ENCODE peak calls at places on chromosomes 12 and 14, in five cellular contexts. H is stomach, W is heart left ventricle, L is HepG2, M is neural progenitor cell. V is an unnamed sample.

GRCh38 chr12:47776471-47777143 is 3.6 kb downstream of the SLC48A1 start:
- DNase-seq in H (no peak), W (peak; percentile 47), L (no peak), M (no peak), V (no peak)

GRCh38 chr12:79834712-79835376 is 100.1 kb downstream of the PPP1R12A start:
- DNase-seq in H (no peak), W (no peak), L (no peak), M (no peak), V (no peak)

GRCh38 chr14:20820063-20820904 is 17.6 kb upstream of the RNASE1 start:
- DNase-seq in H (no peak), W (no peak), L (no peak), M (peak; percentile 77), V (no peak)

GRCh38 chr12:89968151-89968699 is 259.6 kb upstream of the ATP2B1 start:
- DNase-seq in H (no peak), W (no peak), L (no peak), M (no peak), V (no peak)

GRCh38 chr12:75859868-75860267 is 171.7 kb downstream of the PHLDA1 start:
- DNase-seq in H (no peak), W (no peak), L (no peak), M (no peak), V (no peak)

GRCh38 chr12:9163392-9163791 is 44.8 kb downstream of the PZP start:
- DNase-seq in H (no peak), W (no peak), L (peak; percentile 12), M (no peak), V (no peak)

GRCh38 chr12:57810450-57810849 is 8.1 kb downstream of the AVIL start:
- DNase-seq in H (no peak), W (no peak), L (no peak), M (no peak), V (no peak)

GRCh38 chr12:19771858-19772257 is 332.6 kb downstream of the AEBP2 start:
- DNase-seq in H (no peak), W (no peak), L (no peak), M (no peak), V (no peak)

GRCh38 chr14:81990312-81990761 is 456.7 kb upstream of the SEL1L start:
- DNase-seq in H (peak; percentile 45), W (no peak), L (peak; percentile 33), M (peak; percentile 63), V (no peak)

GRCh38 chr12:116924558-116925453 is 14.1 kb downstream of the FBXW8 start:
- DNase-seq in H (no peak), W (no peak), L (peak; percentile 51), M (no peak), V (no peak)

GRCh38 chr14:69703047-69704046 is 63.6 kb upstream of the SRSF5 start:
- DNase-seq in H (no peak), W (no peak), L (peak; percentile 61), M (no peak), V (no peak)

GRCh38 chr14:77086017-77086727 is 11.9 kb upstream of the CIPC start:
- DNase-seq in H (no peak), W (no peak), L (peak; percentile 25), M (peak; percentile 62), V (no peak)

GRCh38 chr14:101709962-101710891 is 51.3 kb upstream of the PPP2R5C start:
- DNase-seq in H (peak; percentile 44), W (no peak), L (peak; percentile 39), M (no peak), V (no peak)

GRCh38 chr12:47770086-47770726 is 2.8 kb upstream of the SLC48A1 start:
- DNase-seq in H (no peak), W (no peak), L (peak; percentile 35), M (no peak), V (no peak)

GRCh38 chr14:62003701-62004100 is 241.5 kb downstream of the SNAPC1 start:
- DNase-seq in H (no peak), W (no peak), L (no peak), M (no peak), V (no peak)

GRCh38 chr14:55794655-55795583 is 214.9 kb downstream of the KTN1 start:
- DNase-seq in H (no peak), W (no peak), L (no peak), M (no peak), V (no peak)

GRCh38 chr12:27868165-27868564 is 88.1 kb upstream of the MANSC4 start:
- DNase-seq in H (no peak), W (no peak), L (no peak), M (no peak), V (no peak)

GRCh38 chr12:101010881-101011280 is 199.2 kb downstream of the SLC5A8 start:
- DNase-seq in H (no peak), W (no peak), L (no peak), M (no peak), V (no peak)

GRCh38 chr12:54390668-54391551 is 6.4 kb upstream of the ZNF385A start:
- DNase-seq in H (peak; percentile 58), W (peak; percentile 71), L (no peak), M (peak; percentile 90), V (peak; percentile 27)

GRCh38 chr12:80756875-80757274 is 40.2 kb downstream of the MYF5 start:
- DNase-seq in H (no peak), W (no peak), L (no peak), M (no peak), V (no peak)

GRCh38 chr12:44709166-44709565 is 166.9 kb downstream of the NELL2 start:
- DNase-seq in H (no peak), W (no peak), L (no peak), M (no peak), V (no peak)

GRCh38 chr14:66403183-66403582 is 83.0 kb upstream of the CCDC196 start:
- DNase-seq in H (no peak), W (no peak), L (peak; percentile 40), M (peak; percentile 13), V (no peak)

GRCh38 chr12:131153956-131154355 is 200.2 kb downstream of the ADGRD1 start:
- DNase-seq in H (no peak), W (no peak), L (no peak), M (no peak), V (no peak)

GRCh38 chr12:29103539-29103974 is 45.5 kb upstream of the FAR2 start:
- DNase-seq in H (no peak), W (no peak), L (no peak), M (no peak), V (no peak)

GRCh38 chr12:18275974-18276373 is 14.7 kb downstream of the PIK3C2G start:
- DNase-seq in H (no peak), W (no peak), L (no peak), M (no peak), V (no peak)

GRCh38 chr12:16602412-16602811 is 3.5 kb downstream of the LMO3 start:
- DNase-seq in H (no peak), W (no peak), L (no peak), M (peak; percentile 20), V (no peak)

GRCh38 chr12:16603916-16604575 is 1.9 kb downstream of the LMO3 start:
- DNase-seq in H (no peak), W (no peak), L (no peak), M (peak; percentile 84), V (no peak)

GRCh38 chr12:16605666-16606116 is 271 bp downstream of the LMO3 start:
- DNase-seq in H (no peak), W (no peak), L (peak; percentile 9), M (peak; percentile 46), V (no peak)

GRCh38 chr12:16604853-16605252 is 1.1 kb downstream of the LMO3 start:
- DNase-seq in H (no peak), W (peak; percentile 36), L (no peak), M (peak; percentile 50), V (peak; percentile 60)

GRCh38 chr12:16603265-16603915 is 2.6 kb downstream of the LMO3 start:
- DNase-seq in H (no peak), W (no peak), L (no peak), M (peak; percentile 78), V (no peak)
- H3K4me3 ChIP-seq in H (no peak overlapping the region), W (no peak overlapping the region), L (no peak overlapping the region), M (peak overlapping the region; percentile 62), V (no peak overlapping the region)

GRCh38 chr14:100031506-100032281 is 33.5 kb upstream of the EVL start:
- DNase-seq in H (no peak), W (no peak), L (no peak), M (no peak), V (no peak)
- H3K4me3 ChIP-seq in H (no peak overlapping the region), W (no peak overlapping the region), L (no peak overlapping the region), M (no peak overlapping the region), V (no peak overlapping the region)

DNA sequence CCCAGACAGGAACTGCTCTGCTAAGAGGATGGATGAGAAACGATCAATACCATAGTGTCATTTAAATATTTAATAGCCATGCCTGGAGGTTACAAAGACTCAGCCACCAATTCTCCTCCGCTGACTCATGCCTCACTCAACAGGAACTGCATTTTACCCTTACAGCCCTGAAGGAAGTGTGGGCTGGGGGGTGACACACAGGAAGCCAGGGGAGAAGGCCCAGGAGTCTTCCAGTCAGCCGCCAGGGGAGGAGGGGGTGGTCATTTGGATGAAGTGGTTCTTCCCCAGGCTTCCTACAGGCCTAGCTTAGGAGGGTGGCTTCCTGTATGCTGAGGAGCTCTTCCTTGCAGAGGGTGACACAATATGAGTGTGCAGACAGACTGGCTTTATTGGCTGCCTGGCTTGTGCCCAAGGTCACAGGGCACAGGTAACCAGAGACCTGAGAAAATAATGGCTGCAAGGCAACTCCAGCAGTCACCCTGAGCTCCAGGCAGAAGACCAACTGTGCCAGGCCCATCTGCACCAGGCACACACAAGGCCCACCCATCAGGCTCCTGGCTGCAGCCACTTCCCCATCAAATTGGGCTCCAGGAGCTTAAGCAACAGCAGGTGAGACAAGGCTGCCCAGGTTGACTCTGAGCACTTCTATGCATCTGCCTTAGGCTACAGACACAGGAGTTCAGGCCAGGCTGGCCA is 30.6 kb upstream of the RPLP0 start:
- DNase-seq in H (peak; percentile 73), W (peak; percentile 82), L (peak; percentile 53), M (no peak), V (peak; percentile 81)
- H3K4me3 ChIP-seq in H (peak overlapping the region; percentile 28), W (no peak overlapping the region), L (no peak overlapping the region), M (no peak overlapping the region), V (no peak overlapping the region)

GRCh38 chr14:32329146-32329545 is at the start of gene AKAP6:
- DNase-seq in H (no peak), W (no peak), L (no peak), M (peak; percentile 84), V (no peak)
- H3K4me3 ChIP-seq in H (no peak within 1 kb of the TSS), W (no peak within 1 kb of the TSS), L (no peak within 1 kb of the TSS), M (no peak within 1 kb of the TSS), V (no peak within 1 kb of the TSS)

GRCh38 chr14:74259513-74259912 is 20.3 kb downstream of the VSX2 start:
- DNase-seq in H (no peak), W (no peak), L (no peak), M (no peak), V (no peak)

GRCh38 chr14:74257078-74257987 is 18.1 kb downstream of the VSX2 start:
- DNase-seq in H (peak; percentile 44), W (peak; percentile 77), L (no peak), M (peak; percentile 80), V (no peak)

GRCh38 chr14:74257988-74258704 is 18.9 kb downstream of the VSX2 start:
- DNase-seq in H (no peak), W (no peak), L (no peak), M (peak; percentile 30), V (no peak)

GRCh38 chr14:74260525-74261233 is 21.4 kb downstream of the VSX2 start:
- DNase-seq in H (no peak), W (no peak), L (no peak), M (no peak), V (no peak)

GRCh38 chr14:74258705-74259035 is 19.4 kb downstream of the VSX2 start:
- DNase-seq in H (no peak), W (no peak), L (no peak), M (no peak), V (no peak)
- H3K4me3 ChIP-seq in H (peak overlapping the region; percentile 78), W (no peak overlapping the region), L (no peak overlapping the region), M (peak overlapping the region; percentile 75), V (no peak overlapping the region)